ENCODE peak calls at places on chromosomes 16 and 17, in ten cellular contexts. One of them, this sample, is unnamed.

GRCh38 chr17:42180922-42181850 is at the start of gene KCNH4:
- DNase-seq in fibroblast of lung: peak; percentile 70
- DNase-seq in kidney: peak; percentile 93
- DNase-seq in CD4-positive, alpha-beta T cell: peak; percentile 87
- DNase-seq in neuronal stem cell: no peak
- DNase-seq in pancreas: peak; percentile 77
- DNase-seq in ascending aorta: peak; percentile 39
- DNase-seq in psoas muscle: peak; percentile 79
- DNase-seq in GM23338: peak; percentile 73
- DNase-seq in tibial nerve: peak; percentile 49
- DNase-seq in this sample: no peak

GRCh38 chr17:64369007-64369893 is 21.4 kb downstream of the PECAM1 start:
- DNase-seq in tibial nerve: no peak
- DNase-seq in kidney: no peak
- DNase-seq in CD4-positive, alpha-beta T cell: no peak
- DNase-seq in fibroblast of lung: no peak
- DNase-seq in pancreas: no peak
- DNase-seq in neuronal stem cell: no peak
- DNase-seq in psoas muscle: no peak
- DNase-seq in GM23338: no peak
- DNase-seq in ascending aorta: no peak
- DNase-seq in this sample: no peak

GRCh38 chr16:84548508-84548907 is 44.0 kb upstream of the MEAK7 start:
- DNase-seq in GM23338: no peak
- DNase-seq in neuronal stem cell: no peak
- DNase-seq in fibroblast of lung: no peak
- DNase-seq in kidney: no peak
- DNase-seq in tibial nerve: no peak
- DNase-seq in pancreas: no peak
- DNase-seq in psoas muscle: no peak
- DNase-seq in CD4-positive, alpha-beta T cell: peak; percentile 20
- DNase-seq in ascending aorta: no peak
- DNase-seq in this sample: no peak

GRCh38 chr17:40791808-40792436 is 7.8 kb downstream of the KRT28 start:
- DNase-seq in kidney: no peak
- DNase-seq in ascending aorta: no peak
- DNase-seq in pancreas: no peak
- DNase-seq in GM23338: peak; percentile 60
- DNase-seq in CD4-positive, alpha-beta T cell: no peak
- DNase-seq in psoas muscle: no peak
- DNase-seq in fibroblast of lung: peak; percentile 68
- DNase-seq in neuronal stem cell: peak; percentile 29
- DNase-seq in tibial nerve: no peak
- DNase-seq in this sample: no peak

GRCh38 chr16:69114976-69115355 is 9.5 kb downstream of the HAS3 start:
- DNase-seq in psoas muscle: no peak
- DNase-seq in GM23338: no peak
- DNase-seq in tibial nerve: no peak
- DNase-seq in kidney: no peak
- DNase-seq in neuronal stem cell: no peak
- DNase-seq in fibroblast of lung: no peak
- DNase-seq in pancreas: no peak
- DNase-seq in ascending aorta: no peak
- DNase-seq in CD4-positive, alpha-beta T cell: no peak
- DNase-seq in this sample: no peak

GRCh38 chr17:8080208-8080798 is 7.2 kb downstream of the ALOX12B start:
- DNase-seq in tibial nerve: no peak
- DNase-seq in ascending aorta: no peak
- DNase-seq in psoas muscle: no peak
- DNase-seq in CD4-positive, alpha-beta T cell: no peak
- DNase-seq in GM23338: peak; percentile 70
- DNase-seq in kidney: no peak
- DNase-seq in fibroblast of lung: no peak
- DNase-seq in neuronal stem cell: no peak
- DNase-seq in pancreas: no peak
- DNase-seq in this sample: no peak

GRCh38 chr16:565420-566330 is 1.1 kb upstream of the NHLRC4 start:
- DNase-seq in GM23338: no peak
- DNase-seq in pancreas: no peak
- DNase-seq in neuronal stem cell: no peak
- DNase-seq in tibial nerve: no peak
- DNase-seq in CD4-positive, alpha-beta T cell: no peak
- DNase-seq in psoas muscle: no peak
- DNase-seq in fibroblast of lung: peak; percentile 9
- DNase-seq in ascending aorta: no peak
- DNase-seq in kidney: peak; percentile 92
- DNase-seq in this sample: no peak

GRCh38 chr16:89383095-89384003 is 107.0 kb downstream of the ANKRD11 start:
- DNase-seq in ascending aorta: no peak
- DNase-seq in fibroblast of lung: no peak
- DNase-seq in kidney: peak; percentile 61
- DNase-seq in CD4-positive, alpha-beta T cell: no peak
- DNase-seq in GM23338: peak; percentile 79
- DNase-seq in psoas muscle: no peak
- DNase-seq in tibial nerve: no peak
- DNase-seq in neuronal stem cell: no peak
- DNase-seq in pancreas: peak; percentile 65
- DNase-seq in this sample: no peak

GRCh38 chr17:60149691-60150582 is at the start of gene CA4:
- DNase-seq in kidney: peak; percentile 79
- DNase-seq in ascending aorta: no peak
- DNase-seq in tibial nerve: no peak
- DNase-seq in psoas muscle: no peak
- DNase-seq in pancreas: peak; percentile 41
- DNase-seq in CD4-positive, alpha-beta T cell: no peak
- DNase-seq in fibroblast of lung: no peak
- DNase-seq in neuronal stem cell: no peak
- DNase-seq in GM23338: peak; percentile 72
- DNase-seq in this sample: no peak

GRCh38 chr16:66473654-66474519 is 46.8 kb downstream of the BEAN1 start:
- DNase-seq in pancreas: no peak
- DNase-seq in psoas muscle: no peak
- DNase-seq in neuronal stem cell: no peak
- DNase-seq in tibial nerve: no peak
- DNase-seq in ascending aorta: no peak
- DNase-seq in CD4-positive, alpha-beta T cell: no peak
- DNase-seq in GM23338: no peak
- DNase-seq in kidney: no peak
- DNase-seq in fibroblast of lung: no peak
- DNase-seq in this sample: no peak

DNA sequence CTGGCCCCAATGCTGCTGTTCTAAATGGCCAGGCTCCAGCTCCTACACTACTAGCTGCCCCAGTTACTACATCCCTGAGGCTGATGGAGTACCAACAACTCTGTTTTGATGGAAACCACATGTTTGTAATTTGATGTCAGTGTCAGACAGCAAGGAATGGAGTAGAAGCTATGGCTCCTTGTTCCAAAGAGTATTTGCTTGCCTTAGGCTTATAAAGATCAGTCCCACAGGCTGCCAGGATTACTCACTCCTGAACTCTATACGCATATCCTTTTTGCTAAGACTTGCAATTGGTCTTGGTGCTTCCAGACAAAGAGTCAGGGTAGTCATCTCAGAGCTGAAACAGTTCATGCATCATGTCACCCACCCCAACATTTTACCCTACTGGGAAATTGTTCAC is 139.6 kb downstream of the HS3ST3A1 start:
- DNase-seq in tibial nerve: no peak
- DNase-seq in kidney: no peak
- DNase-seq in fibroblast of lung: peak; percentile 92
- DNase-seq in ascending aorta: no peak
- DNase-seq in neuronal stem cell: no peak
- DNase-seq in GM23338: no peak
- DNase-seq in psoas muscle: no peak
- DNase-seq in CD4-positive, alpha-beta T cell: no peak
- DNase-seq in pancreas: no peak
- DNase-seq in this sample: no peak
- H3K27ac ChIP-seq in tibial nerve: no peak overlapping the region
- H3K27ac ChIP-seq in kidney: no peak overlapping the region
- H3K27ac ChIP-seq in fibroblast of lung: no peak overlapping the region
- H3K27ac ChIP-seq in ascending aorta: no peak overlapping the region
- H3K27ac ChIP-seq in neuronal stem cell: no peak overlapping the region
- H3K27ac ChIP-seq in GM23338: no peak overlapping the region
- H3K27ac ChIP-seq in psoas muscle: no peak overlapping the region
- H3K27ac ChIP-seq in CD4-positive, alpha-beta T cell: no peak overlapping the region
- H3K27ac ChIP-seq in pancreas: no peak overlapping the region
- H3K27ac ChIP-seq in this sample: no peak overlapping the region

GRCh38 chr16:85834741-85835140 is 35.2 kb downstream of the COX4I1 start:
- DNase-seq in neuronal stem cell: no peak
- DNase-seq in fibroblast of lung: no peak
- DNase-seq in ascending aorta: no peak
- DNase-seq in tibial nerve: no peak
- DNase-seq in kidney: peak; percentile 46
- DNase-seq in GM23338: no peak
- DNase-seq in psoas muscle: no peak
- DNase-seq in pancreas: no peak
- DNase-seq in CD4-positive, alpha-beta T cell: no peak
- DNase-seq in this sample: no peak
- H3K27ac ChIP-seq in neuronal stem cell: no peak overlapping the region
- H3K27ac ChIP-seq in fibroblast of lung: no peak overlapping the region
- H3K27ac ChIP-seq in ascending aorta: no peak overlapping the region
- H3K27ac ChIP-seq in tibial nerve: no peak overlapping the region
- H3K27ac ChIP-seq in kidney: no peak overlapping the region
- H3K27ac ChIP-seq in GM23338: no peak overlapping the region
- H3K27ac ChIP-seq in psoas muscle: no peak overlapping the region
- H3K27ac ChIP-seq in pancreas: no peak overlapping the region
- H3K27ac ChIP-seq in CD4-positive, alpha-beta T cell: no peak overlapping the region
- H3K27ac ChIP-seq in this sample: no peak overlapping the region

GRCh38 chr16:87762620-87763019 is 3.2 kb downstream of the KLHDC4 start:
- DNase-seq in psoas muscle: no peak
- DNase-seq in fibroblast of lung: no peak
- DNase-seq in ascending aorta: no peak
- DNase-seq in GM23338: no peak
- DNase-seq in neuronal stem cell: no peak
- DNase-seq in tibial nerve: no peak
- DNase-seq in CD4-positive, alpha-beta T cell: no peak
- DNase-seq in kidney: no peak
- DNase-seq in pancreas: no peak
- DNase-seq in this sample: no peak

GRCh38 chr16:87766485-87766797 is 655 bp upstream of the KLHDC4 start:
- DNase-seq in CD4-positive, alpha-beta T cell: no peak
- DNase-seq in neuronal stem cell: no peak
- DNase-seq in GM23338: no peak
- DNase-seq in kidney: no peak
- DNase-seq in ascending aorta: no peak
- DNase-seq in fibroblast of lung: no peak
- DNase-seq in tibial nerve: no peak
- DNase-seq in pancreas: no peak
- DNase-seq in psoas muscle: no peak
- DNase-seq in this sample: no peak

GRCh38 chr16:87765473-87765775 is 362 bp downstream of the KLHDC4 start:
- DNase-seq in CD4-positive, alpha-beta T cell: peak; percentile 47
- DNase-seq in neuronal stem cell: no peak
- DNase-seq in tibial nerve: no peak
- DNase-seq in GM23338: peak; percentile 16
- DNase-seq in fibroblast of lung: no peak
- DNase-seq in kidney: no peak
- DNase-seq in pancreas: no peak
- DNase-seq in psoas muscle: no peak
- DNase-seq in ascending aorta: no peak
- DNase-seq in this sample: no peak

GRCh38 chr16:87764600-87765472 is 950 bp downstream of the KLHDC4 start:
- DNase-seq in CD4-positive, alpha-beta T cell: peak; percentile 16
- DNase-seq in neuronal stem cell: no peak
- DNase-seq in fibroblast of lung: no peak
- DNase-seq in GM23338: no peak
- DNase-seq in kidney: no peak
- DNase-seq in ascending aorta: no peak
- DNase-seq in psoas muscle: no peak
- DNase-seq in tibial nerve: no peak
- DNase-seq in pancreas: no peak
- DNase-seq in this sample: no peak

DNA sequence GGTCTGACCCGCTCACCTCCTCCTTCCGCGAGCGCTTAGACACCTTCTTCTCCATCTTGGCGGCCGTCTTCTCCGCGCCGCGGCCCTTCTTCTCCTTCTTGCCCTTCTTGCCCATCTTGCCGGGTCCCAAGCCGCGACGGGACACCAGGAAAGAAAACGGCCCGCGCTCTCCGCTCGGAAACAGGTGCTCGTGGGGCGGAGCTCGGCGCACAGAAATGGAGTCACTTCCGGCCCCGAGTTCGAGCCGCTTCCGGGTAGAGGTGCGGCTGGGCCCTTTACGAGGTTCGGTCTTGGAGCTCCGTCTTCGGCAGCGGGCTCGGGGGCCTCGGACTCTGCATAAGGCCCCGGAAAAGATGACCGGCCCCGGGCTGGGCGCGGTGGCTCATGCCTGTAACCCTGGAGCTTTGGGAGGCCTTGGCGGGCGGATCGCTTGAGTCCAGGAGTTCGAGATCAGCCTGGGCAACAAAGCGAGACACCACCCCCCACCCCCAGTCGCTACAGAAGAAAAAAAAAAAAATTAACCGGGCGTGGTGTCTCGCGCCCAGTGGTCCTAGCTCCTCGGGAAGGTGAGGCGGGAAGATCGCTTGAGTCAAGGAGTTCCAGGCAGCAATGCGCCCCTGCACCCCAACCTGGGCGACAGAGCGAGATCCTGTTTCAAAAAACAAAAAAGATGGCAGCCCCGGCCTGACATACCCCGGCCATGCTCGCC is at the start of gene KLHDC4:
- DNase-seq in kidney: peak; percentile 96
- DNase-seq in pancreas: peak; percentile 89
- DNase-seq in ascending aorta: peak; percentile 57
- DNase-seq in GM23338: peak; percentile 93
- DNase-seq in fibroblast of lung: peak; percentile 87
- DNase-seq in psoas muscle: peak; percentile 90
- DNase-seq in neuronal stem cell: peak; percentile 81
- DNase-seq in CD4-positive, alpha-beta T cell: peak; percentile 87
- DNase-seq in tibial nerve: peak; percentile 81
- DNase-seq in this sample: peak; percentile 55
- H3K27ac ChIP-seq in kidney: peak within 1 kb of the TSS; percentile 70
- H3K27ac ChIP-seq in pancreas: peak within 1 kb of the TSS; percentile 89
- H3K27ac ChIP-seq in ascending aorta: peak within 1 kb of the TSS; percentile 86
- H3K27ac ChIP-seq in GM23338: peak within 1 kb of the TSS; percentile 67
- H3K27ac ChIP-seq in fibroblast of lung: peak within 1 kb of the TSS; percentile 94
- H3K27ac ChIP-seq in psoas muscle: peak within 1 kb of the TSS; percentile 96
- H3K27ac ChIP-seq in neuronal stem cell: no peak within 1 kb of the TSS
- H3K27ac ChIP-seq in CD4-positive, alpha-beta T cell: peak within 1 kb of the TSS; percentile 95
- H3K27ac ChIP-seq in tibial nerve: peak within 1 kb of the TSS; percentile 93
- H3K27ac ChIP-seq in this sample: no peak within 1 kb of the TSS

DNA sequence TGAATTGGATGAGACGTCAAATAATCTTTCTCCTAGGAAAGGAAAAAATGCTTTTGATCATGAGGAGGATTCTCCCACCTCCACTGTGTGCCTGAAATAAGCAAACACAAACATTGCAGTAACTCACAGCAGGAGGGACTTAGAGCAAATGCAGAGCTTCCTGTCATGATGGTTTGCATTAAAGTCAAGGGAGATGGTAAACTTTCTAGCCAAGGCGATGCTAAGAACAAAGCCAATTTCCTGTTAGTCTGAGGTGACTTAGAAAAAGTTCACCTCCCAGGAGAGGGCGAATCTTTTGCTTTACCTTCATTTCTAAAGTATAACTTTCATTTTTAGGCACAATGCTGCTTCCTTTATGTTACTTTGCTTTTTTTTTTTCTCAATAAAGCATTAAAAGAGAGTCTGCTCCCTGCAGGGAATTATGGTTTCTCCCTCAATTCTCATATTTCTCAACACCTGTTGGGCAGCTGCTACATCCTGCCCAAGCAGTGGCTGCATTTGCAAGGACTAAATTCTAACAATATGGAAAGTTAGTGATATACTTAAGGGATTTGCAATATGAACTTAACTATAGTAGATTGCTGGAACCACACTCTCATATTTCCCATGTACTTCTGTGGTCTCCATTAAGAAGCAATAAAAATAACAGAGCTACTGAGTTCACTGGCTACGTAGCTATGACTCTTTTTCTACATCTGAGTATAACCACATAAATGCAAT is 175.6 kb downstream of the PCTP start:
- DNase-seq in pancreas: no peak
- DNase-seq in kidney: no peak
- DNase-seq in CD4-positive, alpha-beta T cell: no peak
- DNase-seq in psoas muscle: no peak
- DNase-seq in ascending aorta: no peak
- DNase-seq in neuronal stem cell: no peak
- DNase-seq in fibroblast of lung: no peak
- DNase-seq in GM23338: peak; percentile 77
- DNase-seq in tibial nerve: no peak
- DNase-seq in this sample: peak; percentile 35
- H3K27ac ChIP-seq in pancreas: no peak overlapping the region
- H3K27ac ChIP-seq in kidney: no peak overlapping the region
- H3K27ac ChIP-seq in CD4-positive, alpha-beta T cell: no peak overlapping the region
- H3K27ac ChIP-seq in psoas muscle: no peak overlapping the region
- H3K27ac ChIP-seq in ascending aorta: no peak overlapping the region
- H3K27ac ChIP-seq in neuronal stem cell: no peak overlapping the region
- H3K27ac ChIP-seq in fibroblast of lung: no peak overlapping the region
- H3K27ac ChIP-seq in GM23338: no peak overlapping the region
- H3K27ac ChIP-seq in tibial nerve: no peak overlapping the region
- H3K27ac ChIP-seq in this sample: no peak overlapping the region